ENCODE peak calls at places on chromosome 13, in ten cellular contexts. One of them, this sample, is unnamed.

GRCh38 chr13:114282143-114282685 is 813 bp downstream of the UPF3A start:
- DNase-seq in mesothelial cell of epicardium: peak
- DNase-seq in Caco-2: peak
- DNase-seq in psoas muscle: peak
- DNase-seq in IMR-90: peak
- DNase-seq in thyroid gland: peak
- DNase-seq in fibroblast of pulmonary artery: peak
- DNase-seq in cardiac fibroblast: peak
- DNase-seq in H9: peak
- DNase-seq in mucosa of descending colon: peak
- DNase-seq in this sample: peak

GRCh38 chr13:41966671-41967070 is 5.8 kb upstream of the VWA8 start:
- DNase-seq in mucosa of descending colon: no peak
- DNase-seq in psoas muscle: no peak
- DNase-seq in IMR-90: peak
- DNase-seq in mesothelial cell of epicardium: no peak
- DNase-seq in cardiac fibroblast: no peak
- DNase-seq in Caco-2: no peak
- DNase-seq in H9: no peak
- DNase-seq in thyroid gland: no peak
- DNase-seq in fibroblast of pulmonary artery: no peak
- DNase-seq in this sample: no peak

GRCh38 chr13:71358218-71358617 is 508.8 kb downstream of the DACH1 start:
- DNase-seq in mesothelial cell of epicardium: no peak
- DNase-seq in Caco-2: no peak
- DNase-seq in fibroblast of pulmonary artery: no peak
- DNase-seq in H9: no peak
- DNase-seq in psoas muscle: no peak
- DNase-seq in cardiac fibroblast: no peak
- DNase-seq in IMR-90: no peak
- DNase-seq in mucosa of descending colon: no peak
- DNase-seq in thyroid gland: no peak
- DNase-seq in this sample: no peak

GRCh38 chr13:113665582-113666323 is 1.3 kb upstream of the GRK1 start:
- DNase-seq in psoas muscle: peak
- DNase-seq in fibroblast of pulmonary artery: no peak
- DNase-seq in Caco-2: peak
- DNase-seq in cardiac fibroblast: no peak
- DNase-seq in mucosa of descending colon: no peak
- DNase-seq in H9: no peak
- DNase-seq in mesothelial cell of epicardium: peak
- DNase-seq in thyroid gland: no peak
- DNase-seq in IMR-90: no peak
- DNase-seq in this sample: no peak

GRCh38 chr13:61664821-61665705 is 249.4 kb upstream of the PCDH20 start:
- DNase-seq in thyroid gland: no peak
- DNase-seq in mesothelial cell of epicardium: no peak
- DNase-seq in psoas muscle: no peak
- DNase-seq in fibroblast of pulmonary artery: peak
- DNase-seq in H9: no peak
- DNase-seq in Caco-2: no peak
- DNase-seq in mucosa of descending colon: no peak
- DNase-seq in IMR-90: no peak
- DNase-seq in cardiac fibroblast: peak
- DNase-seq in this sample: no peak

GRCh38 chr13:75180805-75181455 is 301.0 kb downstream of the TBC1D4 start:
- DNase-seq in mucosa of descending colon: no peak
- DNase-seq in mesothelial cell of epicardium: no peak
- DNase-seq in Caco-2: no peak
- DNase-seq in H9: no peak
- DNase-seq in cardiac fibroblast: peak
- DNase-seq in IMR-90: peak
- DNase-seq in psoas muscle: no peak
- DNase-seq in fibroblast of pulmonary artery: peak
- DNase-seq in thyroid gland: no peak
- DNase-seq in this sample: no peak

GRCh38 chr13:45121421-45121820 is 1.1 kb downstream of the GTF2F2 start:
- DNase-seq in psoas muscle: no peak
- DNase-seq in cardiac fibroblast: peak
- DNase-seq in H9: no peak
- DNase-seq in fibroblast of pulmonary artery: peak
- DNase-seq in mesothelial cell of epicardium: no peak
- DNase-seq in thyroid gland: no peak
- DNase-seq in mucosa of descending colon: no peak
- DNase-seq in Caco-2: no peak
- DNase-seq in IMR-90: peak
- DNase-seq in this sample: no peak

GRCh38 chr13:98544105-98544710 is 32.7 kb downstream of the STK24 start:
- DNase-seq in H9: no peak
- DNase-seq in cardiac fibroblast: no peak
- DNase-seq in mesothelial cell of epicardium: no peak
- DNase-seq in psoas muscle: peak
- DNase-seq in thyroid gland: no peak
- DNase-seq in Caco-2: no peak
- DNase-seq in fibroblast of pulmonary artery: no peak
- DNase-seq in IMR-90: no peak
- DNase-seq in mucosa of descending colon: no peak
- DNase-seq in this sample: no peak

GRCh38 chr13:27411393-27411792 is 13.0 kb upstream of the GTF3A start:
- DNase-seq in H9: no peak
- DNase-seq in mesothelial cell of epicardium: no peak
- DNase-seq in thyroid gland: no peak
- DNase-seq in psoas muscle: no peak
- DNase-seq in cardiac fibroblast: no peak
- DNase-seq in mucosa of descending colon: no peak
- DNase-seq in IMR-90: no peak
- DNase-seq in Caco-2: no peak
- DNase-seq in fibroblast of pulmonary artery: no peak
- DNase-seq in this sample: no peak

DNA sequence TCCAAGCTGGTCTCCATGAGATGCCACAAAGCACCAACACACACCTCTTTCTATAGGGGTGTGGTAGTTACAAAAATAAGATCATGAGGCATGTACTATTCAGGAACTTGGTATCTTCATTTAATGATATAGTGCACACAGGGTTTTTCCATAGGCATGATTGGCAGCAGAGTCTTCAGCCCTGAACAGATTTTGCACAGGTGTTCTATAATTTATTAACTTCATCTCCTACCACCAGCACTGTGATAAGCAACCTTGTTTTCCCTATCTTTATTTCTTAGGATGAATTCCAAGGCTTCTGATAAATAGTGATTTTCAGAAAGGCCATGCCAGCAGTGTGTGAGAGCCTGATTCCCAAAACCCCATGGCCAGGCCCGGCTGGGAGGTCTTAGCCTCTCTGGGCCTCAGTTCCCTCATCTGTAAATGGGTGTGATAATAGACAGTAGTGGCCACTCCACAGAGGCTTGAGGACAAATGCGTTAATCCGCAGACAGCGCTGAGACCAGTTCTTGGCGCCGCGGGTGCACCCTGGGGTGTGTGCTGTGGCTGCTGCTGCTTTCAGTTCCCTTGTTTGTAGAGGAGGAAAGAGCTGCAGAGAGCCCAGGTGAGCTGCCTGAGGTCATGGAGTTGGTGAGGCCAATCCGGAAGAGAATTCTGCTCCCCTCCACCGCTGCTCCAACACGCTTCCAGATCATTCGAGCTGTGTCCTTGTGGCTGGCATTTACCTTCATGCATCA is 33.1 kb downstream of the DHRS12 start:
- DNase-seq in mucosa of descending colon: no peak
- DNase-seq in thyroid gland: no peak
- DNase-seq in fibroblast of pulmonary artery: no peak
- DNase-seq in H9: no peak
- DNase-seq in cardiac fibroblast: no peak
- DNase-seq in IMR-90: no peak
- DNase-seq in psoas muscle: no peak
- DNase-seq in mesothelial cell of epicardium: no peak
- DNase-seq in Caco-2: no peak
- DNase-seq in this sample: no peak
- TF ChIP-seq CTCF in mucosa of descending colon: no peak
- TF ChIP-seq CTCF in thyroid gland: no peak
- TF ChIP-seq CTCF in fibroblast of pulmonary artery: no peak
- TF ChIP-seq CTCF in H9: no peak
- TF ChIP-seq CTCF in cardiac fibroblast: no peak
- TF ChIP-seq CTCF in IMR-90: no peak
- TF ChIP-seq CTCF in psoas muscle: no peak
- TF ChIP-seq CTCF in mesothelial cell of epicardium: no peak
- TF ChIP-seq CTCF in Caco-2: no peak
- TF ChIP-seq CTCF in this sample: no peak

DNA sequence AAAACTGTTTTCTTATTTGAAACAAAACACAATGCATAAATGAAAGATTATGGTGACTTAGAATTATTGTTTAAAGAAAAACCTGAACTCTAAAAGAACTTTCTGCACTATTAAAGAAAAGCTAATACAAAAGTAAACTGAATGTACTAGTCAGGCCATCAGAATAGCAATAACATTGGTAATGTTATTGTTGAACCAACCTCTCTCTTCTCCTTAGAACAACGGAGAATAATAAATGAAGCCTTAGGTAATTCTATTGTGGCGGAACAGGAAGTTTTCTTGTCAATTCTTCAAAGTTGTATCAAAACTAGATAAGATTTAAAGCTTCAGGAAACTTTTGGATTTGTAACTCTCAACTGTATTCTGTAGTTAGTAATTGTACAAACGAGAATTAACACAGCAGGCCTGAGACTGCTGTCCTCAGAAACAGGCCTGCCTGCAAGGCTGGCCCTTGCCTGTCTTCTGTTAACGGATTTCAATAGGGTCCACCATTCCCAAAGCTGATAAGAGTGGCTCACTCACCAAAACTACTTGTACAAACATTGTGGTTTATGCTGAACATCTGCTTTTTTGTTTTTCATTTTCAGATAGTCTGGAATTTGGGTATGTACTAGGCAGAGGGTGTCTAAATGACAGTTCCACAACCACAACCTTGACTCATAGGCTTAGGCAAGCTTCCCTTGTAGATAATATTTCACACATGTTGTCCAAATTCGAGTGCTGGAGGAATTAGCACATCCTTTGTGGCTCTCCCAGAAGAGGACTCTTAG is 825.8 kb downstream of the GPC5 start:
- DNase-seq in fibroblast of pulmonary artery: peak
- DNase-seq in cardiac fibroblast: peak
- DNase-seq in H9: no peak
- DNase-seq in IMR-90: peak
- DNase-seq in Caco-2: no peak
- DNase-seq in mucosa of descending colon: no peak
- DNase-seq in thyroid gland: no peak
- DNase-seq in mesothelial cell of epicardium: no peak
- DNase-seq in psoas muscle: no peak
- DNase-seq in this sample: no peak
- TF ChIP-seq CTCF in fibroblast of pulmonary artery: no peak
- TF ChIP-seq CTCF in cardiac fibroblast: no peak
- TF ChIP-seq CTCF in H9: no peak
- TF ChIP-seq CTCF in IMR-90: no peak
- TF ChIP-seq CTCF in Caco-2: no peak
- TF ChIP-seq CTCF in mucosa of descending colon: no peak
- TF ChIP-seq CTCF in thyroid gland: no peak
- TF ChIP-seq CTCF in mesothelial cell of epicardium: no peak
- TF ChIP-seq CTCF in psoas muscle: no peak
- TF ChIP-seq CTCF in this sample: no peak

GRCh38 chr13:31050486-31051400 is 111.0 kb downstream of the HSPH1 start:
- DNase-seq in mesothelial cell of epicardium: no peak
- DNase-seq in fibroblast of pulmonary artery: no peak
- DNase-seq in mucosa of descending colon: no peak
- DNase-seq in H9: no peak
- DNase-seq in IMR-90: peak
- DNase-seq in psoas muscle: no peak
- DNase-seq in thyroid gland: no peak
- DNase-seq in cardiac fibroblast: peak
- DNase-seq in Caco-2: no peak
- DNase-seq in this sample: no peak
- TF ChIP-seq CTCF in mesothelial cell of epicardium: peak
- TF ChIP-seq CTCF in fibroblast of pulmonary artery: peak
- TF ChIP-seq CTCF in mucosa of descending colon: no peak
- TF ChIP-seq CTCF in H9: peak
- TF ChIP-seq CTCF in IMR-90: peak
- TF ChIP-seq CTCF in psoas muscle: no peak
- TF ChIP-seq CTCF in thyroid gland: no peak
- TF ChIP-seq CTCF in cardiac fibroblast: peak
- TF ChIP-seq CTCF in Caco-2: no peak
- TF ChIP-seq CTCF in this sample: no peak

DNA sequence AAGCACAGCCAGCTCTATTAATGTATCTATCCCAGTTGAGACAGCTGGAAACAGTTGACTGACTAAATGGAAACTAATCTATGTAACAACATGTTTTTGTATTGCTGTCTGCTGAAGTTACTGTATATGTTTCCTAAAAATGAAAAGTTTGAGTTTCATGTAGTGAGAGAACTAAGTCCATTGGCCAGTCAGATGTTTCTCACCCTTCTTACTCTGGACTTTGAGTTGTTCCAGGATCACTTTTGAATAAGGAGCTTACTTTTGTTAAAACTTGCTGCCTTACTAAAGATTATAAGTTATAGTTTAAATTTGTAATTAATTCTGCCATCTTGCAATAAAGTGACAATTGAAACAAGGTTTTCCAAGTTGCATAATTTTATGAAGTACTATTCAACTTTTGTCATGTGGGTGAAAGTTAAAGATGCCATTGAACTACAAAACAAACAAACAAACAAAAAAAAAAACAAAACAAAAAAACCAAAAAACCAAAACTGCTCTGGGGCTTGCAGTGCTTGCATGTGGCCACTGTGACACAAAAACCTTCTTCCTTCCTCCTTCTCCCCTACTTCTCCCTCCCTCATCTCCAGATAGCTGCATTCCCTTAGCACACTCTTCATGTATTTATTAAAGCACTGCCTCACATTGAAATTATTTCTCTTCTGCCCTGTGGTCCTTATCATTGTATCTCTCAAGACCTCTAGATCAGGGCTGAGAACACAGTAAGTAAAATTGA is 15.3 kb downstream of the WDFY2 start:
- DNase-seq in H9: no peak
- DNase-seq in thyroid gland: no peak
- DNase-seq in Caco-2: no peak
- DNase-seq in fibroblast of pulmonary artery: no peak
- DNase-seq in cardiac fibroblast: no peak
- DNase-seq in psoas muscle: no peak
- DNase-seq in mucosa of descending colon: no peak
- DNase-seq in IMR-90: no peak
- DNase-seq in mesothelial cell of epicardium: no peak
- DNase-seq in this sample: no peak
- TF ChIP-seq CTCF in H9: peak
- TF ChIP-seq CTCF in thyroid gland: no peak
- TF ChIP-seq CTCF in Caco-2: no peak
- TF ChIP-seq CTCF in fibroblast of pulmonary artery: no peak
- TF ChIP-seq CTCF in cardiac fibroblast: no peak
- TF ChIP-seq CTCF in psoas muscle: no peak
- TF ChIP-seq CTCF in mucosa of descending colon: no peak
- TF ChIP-seq CTCF in IMR-90: no peak
- TF ChIP-seq CTCF in mesothelial cell of epicardium: no peak
- TF ChIP-seq CTCF in this sample: no peak

GRCh38 chr13:23984541-23984940 is 87.2 kb upstream of the C1QTNF9B start:
- DNase-seq in mucosa of descending colon: peak
- DNase-seq in IMR-90: no peak
- DNase-seq in Caco-2: no peak
- DNase-seq in psoas muscle: no peak
- DNase-seq in H9: no peak
- DNase-seq in fibroblast of pulmonary artery: no peak
- DNase-seq in cardiac fibroblast: no peak
- DNase-seq in thyroid gland: peak
- DNase-seq in mesothelial cell of epicardium: no peak
- DNase-seq in this sample: no peak
- TF ChIP-seq CTCF in mucosa of descending colon: no peak
- TF ChIP-seq CTCF in IMR-90: no peak
- TF ChIP-seq CTCF in Caco-2: no peak
- TF ChIP-seq CTCF in psoas muscle: no peak
- TF ChIP-seq CTCF in H9: no peak
- TF ChIP-seq CTCF in fibroblast of pulmonary artery: no peak
- TF ChIP-seq CTCF in cardiac fibroblast: no peak
- TF ChIP-seq CTCF in thyroid gland: peak
- TF ChIP-seq CTCF in mesothelial cell of epicardium: no peak
- TF ChIP-seq CTCF in this sample: no peak

This sample was measured in heart right ventricle.